ENCODE peak calls at places on chromosomes 11 and 22, in six cellular contexts. A, V, N, P, F and K are unnamed samples. For H3K27me3, the result is how much of the 10 kb centered on the place peaks cover.

GRCh38 chr11:6127881-6128280 is 20.4 kb downstream of the OR56B4 start:
- DNase-seq in A (no peak), V (no peak), N (no peak), P (no peak), F (no peak), K (no peak)

GRCh38 chr11:86183694-86184093 is 60.9 kb upstream of the EED start:
- DNase-seq in A (peak), V (no peak), N (no peak), P (no peak), F (no peak), K (peak)

GRCh38 chr11:72781313-72782080 is 12.3 kb downstream of the STARD10 start:
- DNase-seq in A (no peak), V (no peak), N (peak), P (no peak), F (no peak), K (no peak)

GRCh38 chr11:111603633-111604130 is 1.4 kb downstream of the SIK2 start:
- DNase-seq in A (no peak), V (no peak), N (no peak), P (no peak), F (no peak), K (no peak)

GRCh38 chr22:44331881-44332714 is 19.3 kb upstream of the SHISAL1 start:
- DNase-seq in A (peak), V (no peak), N (no peak), P (no peak), F (no peak), K (no peak)

GRCh38 chr11:67452141-67452952 is at the start of gene GPR152:
- DNase-seq in A (no peak), V (no peak), N (peak), P (no peak), F (no peak), K (no peak)

GRCh38 chr11:115872418-115872817 is 368.2 kb upstream of the CADM1 start:
- DNase-seq in A (no peak), V (no peak), N (no peak), P (no peak), F (no peak), K (no peak)

GRCh38 chr22:46043816-46044717 is 67.1 kb upstream of the WNT7B start:
- DNase-seq in A (no peak), V (no peak), N (peak), P (no peak), F (no peak), K (no peak)

GRCh38 chr11:111793863-111794262 is 27.7 kb upstream of the PPP2R1B start:
- DNase-seq in A (peak), V (no peak), N (no peak), P (peak), F (no peak), K (peak)

GRCh38 chr11:65435981-65436411 is 13.4 kb downstream of the NEAT1 start:
- DNase-seq in A (no peak), V (peak), N (peak), P (peak), F (no peak), K (peak)

GRCh38 chr11:63705526-63705925 is 24.2 kb downstream of the RTN3 start:
- DNase-seq in A (no peak), V (no peak), N (no peak), P (no peak), F (no peak), K (no peak)

GRCh38 chr11:71437879-71438278 is 10.3 kb downstream of the DHCR7 start:
- DNase-seq in A (no peak), V (no peak), N (no peak), P (no peak), F (no peak), K (no peak)

GRCh38 chr22:40015346-40015976 is 20.7 kb downstream of the FAM83F start:
- DNase-seq in A (no peak), V (no peak), N (no peak), P (no peak), F (no peak), K (peak)

GRCh38 chr11:109728056-109728455 is 306.1 kb downstream of the C11orf87 start:
- DNase-seq in A (no peak), V (no peak), N (no peak), P (no peak), F (no peak), K (no peak)

GRCh38 chr11:64406221-64406946 is 47.4 kb downstream of the RPS6KA4 start:
- DNase-seq in A (peak), V (no peak), N (no peak), P (no peak), F (no peak), K (no peak)

GRCh38 chr11:279040-279965 is 1.1 kb downstream of the NLRP6 start:
- DNase-seq in A (no peak), V (no peak), N (no peak), P (peak), F (no peak), K (no peak)

GRCh38 chr11:122045181-122045586 is 70.8 kb downstream of the BLID start:
- DNase-seq in A (peak), V (no peak), N (no peak), P (no peak), F (no peak), K (peak)

GRCh38 chr11:19380375-19380774 is 139.6 kb upstream of the E2F8 start:
- DNase-seq in A (peak), V (no peak), N (no peak), P (no peak), F (no peak), K (peak)

GRCh38 chr11:72947229-72947628 is 133.0 kb downstream of the ATG16L2 start:
- DNase-seq in A (peak), V (no peak), N (no peak), P (no peak), F (no peak), K (no peak)

GRCh38 chr11:114774599-114775365 is 96.5 kb downstream of the NXPE2 start:
- DNase-seq in A (peak), V (no peak), N (peak), P (no peak), F (no peak), K (no peak)

GRCh38 chr11:86346513-86346912 is 28.2 kb upstream of the CCDC81 start:
- DNase-seq in A (no peak), V (no peak), N (no peak), P (no peak), F (no peak), K (no peak)

GRCh38 chr11:119380816-119381185 is 689 bp downstream of the USP2 start:
- DNase-seq in A (no peak), V (no peak), N (no peak), P (no peak), F (peak), K (no peak)

GRCh38 chr11:119378851-119379465 is 2.5 kb downstream of the USP2 start:
- DNase-seq in A (no peak), V (no peak), N (no peak), P (no peak), F (peak), K (no peak)

GRCh38 chr11:119380160-119380815 is 1.2 kb downstream of the USP2 start:
- DNase-seq in A (no peak), V (no peak), N (no peak), P (no peak), F (peak), K (no peak)

GRCh38 chr11:119382101-119382500 is 611 bp upstream of the USP2 start:
- DNase-seq in A (no peak), V (no peak), N (no peak), P (no peak), F (no peak), K (no peak)

GRCh38 chr11:119381186-119381988 is at the start of gene USP2:
- DNase-seq in A (peak), V (peak), N (peak), P (peak), F (peak), K (peak)
- TF ChIP-seq CTCF in A (peak), V (peak), N (no peak), P (peak), F (peak), K (peak)

DNA sequence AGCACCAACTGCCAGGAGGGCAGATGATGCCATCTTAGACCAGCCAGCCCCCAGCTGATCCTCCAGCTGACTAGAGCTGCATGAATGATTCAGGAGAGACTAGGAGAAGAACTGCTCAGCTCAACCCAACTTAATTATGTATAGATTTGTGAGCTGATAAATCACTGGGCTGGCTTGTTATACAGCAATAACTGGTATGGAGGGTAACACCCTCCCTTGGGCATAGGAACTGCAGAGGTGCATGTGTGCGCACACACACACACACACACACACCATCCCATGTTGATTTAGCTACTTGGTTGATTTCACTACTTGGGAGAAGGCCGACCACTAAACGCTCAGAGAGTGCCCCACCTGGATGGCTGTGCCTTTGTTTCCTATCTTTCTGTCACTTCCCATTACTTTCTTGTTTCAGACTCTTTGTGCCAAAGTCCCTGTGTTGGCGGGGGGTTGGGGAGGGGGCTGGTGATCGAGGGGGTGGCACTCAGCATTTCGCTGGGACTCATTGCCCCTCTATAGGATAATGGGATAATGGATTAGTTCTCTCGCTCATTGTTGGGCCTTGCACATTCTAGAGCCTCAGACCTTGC is 202.9 kb downstream of the ADAMTS15 start:
- DNase-seq in A (no peak), V (peak), N (no peak), P (no peak), F (no peak), K (no peak)
- H3K4me3 ChIP-seq in A (no peak), V (no peak), N (no peak), P (no peak), F (no peak), K (no peak)

DNA sequence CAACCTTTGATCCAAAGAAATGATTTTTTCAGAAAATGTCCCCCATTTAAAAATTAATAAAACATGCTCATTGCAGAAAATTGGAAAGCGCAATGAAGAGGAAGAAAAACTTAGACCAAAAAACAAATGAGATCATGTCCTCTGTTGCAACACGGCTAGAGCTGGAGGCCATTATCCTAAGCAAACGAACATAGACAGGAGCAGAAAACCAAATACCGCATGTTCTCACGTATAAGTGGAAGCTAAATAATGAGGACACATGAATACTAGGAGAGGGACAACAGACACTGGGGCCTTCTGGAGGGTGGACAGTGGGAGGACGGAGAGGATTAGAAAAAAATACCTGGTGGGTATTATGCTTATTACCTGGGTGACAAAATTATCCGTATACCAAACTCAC is 39.0 kb downstream of the CYTH4 start:
- DNase-seq in A (no peak), V (no peak), N (no peak), P (no peak), F (no peak), K (no peak)
- H3K27me3 ChIP-seq in A (under half), V (under half), N (half or more), P (under half), F (under half), K (under half)

GRCh38 chr22:17205432-17205831 is 13.8 kb downstream of the ADA2 start:
- DNase-seq in A (no peak), V (no peak), N (no peak), P (no peak), F (no peak), K (no peak)
- TF ChIP-seq CTCF in A (no peak), V (no peak), N (no peak), P (peak), F (no peak), K (no peak)

GRCh38 chr22:37269930-37270678 is 12.2 kb upstream of the CYTH4 start:
- DNase-seq in A (no peak), V (no peak), N (no peak), P (no peak), F (no peak), K (no peak)

GRCh38 chr22:37263966-37264887 is 18.1 kb upstream of the CYTH4 start:
- DNase-seq in A (no peak), V (no peak), N (no peak), P (peak), F (no peak), K (no peak)

GRCh38 chr22:37267661-37268413 is 14.5 kb upstream of the CYTH4 start:
- DNase-seq in A (peak), V (no peak), N (no peak), P (peak), F (no peak), K (no peak)

GRCh38 chr22:37267128-37267587 is 15.2 kb upstream of the CYTH4 start:
- DNase-seq in A (no peak), V (no peak), N (peak), P (peak), F (no peak), K (no peak)

DNA sequence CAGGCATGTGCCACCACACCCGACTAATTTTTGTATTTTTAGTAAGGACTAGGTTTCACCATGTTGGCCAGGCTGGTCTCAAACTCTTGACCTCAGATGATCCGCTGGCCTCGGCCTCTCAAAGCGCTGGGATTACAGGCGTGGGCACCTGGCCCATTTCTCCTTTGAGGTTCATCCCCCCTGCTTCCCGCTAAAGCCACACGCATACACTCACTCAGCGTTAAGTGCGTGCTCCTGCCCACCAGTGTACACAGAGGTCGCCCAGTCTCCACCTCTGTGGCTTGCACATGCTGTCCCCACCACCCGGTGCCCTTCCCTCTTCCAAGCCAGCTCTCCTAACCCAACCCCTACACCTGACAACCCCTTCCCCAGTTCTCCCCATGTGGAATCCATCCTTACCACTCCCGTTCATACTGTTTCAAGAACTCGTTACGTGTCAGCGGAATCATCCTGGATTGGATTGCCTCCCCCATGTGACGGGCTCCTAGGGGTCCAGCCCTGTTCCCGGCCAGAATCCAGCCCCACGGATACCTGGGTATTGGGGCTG is 15.7 kb upstream of the CYTH4 start:
- DNase-seq in A (no peak), V (no peak), N (no peak), P (peak), F (no peak), K (no peak)
- H3K4me3 ChIP-seq in A (no peak), V (peak), N (peak), P (no peak), F (peak), K (peak)

GRCh38 chr11:126059238-126059761 is 3.4 kb downstream of the CDON start:
- DNase-seq in A (no peak), V (no peak), N (no peak), P (no peak), F (no peak), K (no peak)

GRCh38 chr11:126058090-126058489 is 4.6 kb downstream of the CDON start:
- DNase-seq in A (no peak), V (no peak), N (no peak), P (no peak), F (no peak), K (no peak)

GRCh38 chr11:126061707-126062678 is 673 bp downstream of the CDON start:
- DNase-seq in A (peak), V (no peak), N (no peak), P (peak), F (no peak), K (no peak)

GRCh38 chr11:126062679-126063509 is at the start of gene CDON:
- DNase-seq in A (peak), V (peak), N (peak), P (peak), F (peak), K (peak)

GRCh38 chr11:126060651-126061220 is 1.9 kb downstream of the CDON start:
- DNase-seq in A (no peak), V (no peak), N (no peak), P (no peak), F (no peak), K (no peak)
- H3K27me3 ChIP-seq in A (under half), V (under half), N (under half), P (under half), F (under half), K (under half)

GRCh38 chr11:7690648-7691047 is 15.6 kb downstream of the OVCH2 start:
- DNase-seq in A (no peak), V (no peak), N (no peak), P (no peak), F (no peak), K (no peak)
- TF ChIP-seq CTCF in A (no peak), V (no peak), N (no peak), P (no peak), F (no peak), K (no peak)